ENCODE peak calls at places on chromosomes 13 and 19, in five cellular contexts. Z, I, U, D and R are unnamed samples.

GRCh38 chr19:41882568-41883462 is at the start of gene ARHGEF1:
- DNase-seq in D (no peak), U (peak), Z (peak), I (peak), R (no peak)

GRCh38 chr19:34808566-34808965 is 35.6 kb upstream of the ZNF599 start:
- DNase-seq in D (peak), I (no peak), U (no peak), Z (no peak), R (no peak)

GRCh38 chr13:85590231-85590931 is 208.8 kb downstream of the SLITRK6 start:
- DNase-seq in U (no peak), D (no peak), I (no peak), Z (no peak), R (no peak)

GRCh38 chr19:52667972-52668371 is 29.8 kb upstream of the ZNF83 start:
- DNase-seq in D (no peak), I (no peak), Z (no peak), U (no peak), R (no peak)

GRCh38 chr19:17703823-17704463 is 15.3 kb upstream of the MAP1S start:
- DNase-seq in I (peak), Z (no peak), D (peak), U (peak), R (no peak)

GRCh38 chr19:10219678-10220077 is 11.5 kb downstream of the S1PR2 start:
- DNase-seq in Z (no peak), D (peak), U (no peak), I (peak), R (peak)

GRCh38 chr13:89982406-89983085 is 1364.9 kb upstream of the MIR17HG start:
- DNase-seq in Z (no peak), I (no peak), D (no peak), U (no peak), R (no peak)

GRCh38 chr13:113835461-113836274 is 28.2 kb downstream of the GAS6 start:
- DNase-seq in U (peak), I (no peak), D (peak), Z (no peak), R (no peak)

GRCh38 chr19:50387176-50387867 is 3.2 kb downstream of the POLD1 start:
- DNase-seq in D (peak), Z (no peak), I (no peak), U (no peak), R (no peak)

GRCh38 chr19:48196321-48196761 is 25.9 kb downstream of the ZSWIM9 start:
- DNase-seq in Z (no peak), D (no peak), I (no peak), U (peak), R (no peak)

GRCh38 chr13:42271337-42272114 is 426 bp upstream of the AKAP11 start:
- DNase-seq in Z (peak), I (peak), U (peak), D (peak), R (peak)

GRCh38 chr13:59823495-59823894 is 340.2 kb downstream of the DIAPH3 start:
- DNase-seq in U (no peak), I (no peak), D (peak), Z (no peak), R (no peak)

GRCh38 chr13:72638059-72638815 is 89.2 kb downstream of the MZT1 start:
- DNase-seq in D (no peak), I (no peak), U (no peak), Z (no peak), R (no peak)

GRCh38 chr19:9060559-9061340 is 26.1 kb upstream of the OR1M1 start:
- DNase-seq in U (no peak), I (no peak), Z (no peak), D (no peak), R (no peak)

GRCh38 chr13:90867336-90867683 is 480.2 kb upstream of the MIR17HG start:
- DNase-seq in D (peak), I (peak), U (peak), Z (peak), R (peak)

GRCh38 chr13:65292488-65292901 is 1937.6 kb downstream of the PCDH9 start:
- DNase-seq in I (no peak), U (peak), Z (no peak), D (peak), R (no peak)

GRCh38 chr19:1019980-1020867 is 699 bp downstream of the TMEM259 start:
- DNase-seq in Z (no peak), U (no peak), I (peak), D (no peak), R (no peak)

GRCh38 chr13:79387853-79388252 is 18.2 kb downstream of the RBM26 start:
- DNase-seq in U (no peak), I (no peak), Z (no peak), D (no peak), R (no peak)

GRCh38 chr13:76398426-76398825 is 487.8 kb downstream of the KCTD12 start:
- DNase-seq in U (no peak), I (no peak), D (peak), Z (no peak), R (no peak)

GRCh38 chr13:51771418-51772104 is 32.4 kb downstream of the DHRS12 start:
- DNase-seq in Z (no peak), U (no peak), D (no peak), I (no peak), R (no peak)

GRCh38 chr19:58338825-58339558 is 12.2 kb downstream of the ZSCAN22 start:
- DNase-seq in Z (no peak), I (no peak), D (peak), U (no peak), R (no peak)

GRCh38 chr19:29639086-29639485 is 26.2 kb upstream of the PLEKHF1 start:
- DNase-seq in U (no peak), I (no peak), D (no peak), Z (no peak), R (no peak)

GRCh38 chr13:96946709-96947311 is 47.5 kb downstream of the OXGR1 start:
- DNase-seq in U (no peak), D (no peak), I (no peak), Z (no peak), R (no peak)

GRCh38 chr13:96952592-96952991 is 41.7 kb downstream of the OXGR1 start:
- DNase-seq in Z (no peak), I (no peak), U (no peak), D (no peak), R (no peak)

GRCh38 chr13:96948127-96948526 is 46.1 kb downstream of the OXGR1 start:
- DNase-seq in Z (no peak), D (no peak), I (no peak), U (no peak), R (no peak)

GRCh38 chr13:96947343-96947910 is 46.8 kb downstream of the OXGR1 start:
- DNase-seq in D (no peak), I (no peak), Z (no peak), U (no peak), R (no peak)
- TF ChIP-seq RFX5 in D (no peak), I (no peak), Z (no peak), U (no peak), R (no peak)

DNA sequence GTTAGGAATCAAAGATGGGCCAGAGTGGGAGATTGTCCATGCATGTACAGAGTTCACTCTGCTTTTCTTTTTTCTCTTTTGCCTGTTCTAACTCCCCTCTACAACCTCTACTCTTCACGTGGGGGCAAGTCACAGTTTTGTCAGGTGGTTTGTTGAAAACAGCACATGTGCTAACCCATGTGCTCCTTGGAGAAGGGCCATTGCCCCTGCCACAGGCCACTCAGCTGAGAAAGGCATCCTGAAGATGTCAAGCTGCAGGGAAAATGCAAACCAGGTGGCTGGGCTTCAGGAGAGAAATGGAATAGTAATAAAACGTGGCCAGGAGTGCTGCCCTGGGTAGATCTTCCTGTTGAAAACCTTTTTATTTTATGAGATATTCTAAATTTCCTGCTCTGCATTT is 35.3 kb upstream of the SLC10A2 start:
- DNase-seq in Z (no peak), I (no peak), D (no peak), U (peak), R (no peak)
- TF ChIP-seq RFX5 in Z (no peak), I (no peak), D (no peak), U (no peak), R (no peak)

GRCh38 chr13:45238945-45239795 is 38.3 kb upstream of the KCTD4 start:
- DNase-seq in D (peak), I (no peak), Z (no peak), U (no peak), R (no peak)

GRCh38 chr13:45243072-45243471 is 42.2 kb upstream of the KCTD4 start:
- DNase-seq in D (no peak), U (no peak), Z (no peak), I (no peak), R (no peak)

GRCh38 chr13:45242524-45242923 is 41.7 kb upstream of the KCTD4 start:
- DNase-seq in D (no peak), U (no peak), I (no peak), Z (no peak), R (no peak)

DNA sequence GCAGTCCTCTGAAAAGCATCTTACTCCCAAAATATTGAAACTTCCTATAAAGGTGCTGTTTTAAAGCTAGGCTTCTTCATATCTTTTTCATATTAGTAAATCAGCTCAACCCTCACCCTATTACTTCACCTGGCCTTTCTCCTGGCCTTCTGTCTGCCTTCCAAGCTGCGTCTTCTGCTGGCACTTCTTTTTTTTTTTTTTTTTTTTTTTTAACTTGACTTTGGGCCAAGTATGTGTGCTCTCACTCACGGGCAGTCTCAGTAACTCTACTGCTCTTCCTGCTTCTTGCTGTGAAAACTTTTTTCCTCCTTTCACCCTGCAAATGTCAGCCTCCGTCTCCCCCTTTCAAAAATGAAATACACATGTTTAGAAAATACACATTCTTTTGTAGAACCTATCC is 41.2 kb upstream of the KCTD4 start:
- DNase-seq in U (peak), D (peak), I (no peak), Z (no peak), R (no peak)
- TF ChIP-seq RFX5 in U (no peak), D (no peak), I (no peak), Z (no peak), R (no peak)

DNA sequence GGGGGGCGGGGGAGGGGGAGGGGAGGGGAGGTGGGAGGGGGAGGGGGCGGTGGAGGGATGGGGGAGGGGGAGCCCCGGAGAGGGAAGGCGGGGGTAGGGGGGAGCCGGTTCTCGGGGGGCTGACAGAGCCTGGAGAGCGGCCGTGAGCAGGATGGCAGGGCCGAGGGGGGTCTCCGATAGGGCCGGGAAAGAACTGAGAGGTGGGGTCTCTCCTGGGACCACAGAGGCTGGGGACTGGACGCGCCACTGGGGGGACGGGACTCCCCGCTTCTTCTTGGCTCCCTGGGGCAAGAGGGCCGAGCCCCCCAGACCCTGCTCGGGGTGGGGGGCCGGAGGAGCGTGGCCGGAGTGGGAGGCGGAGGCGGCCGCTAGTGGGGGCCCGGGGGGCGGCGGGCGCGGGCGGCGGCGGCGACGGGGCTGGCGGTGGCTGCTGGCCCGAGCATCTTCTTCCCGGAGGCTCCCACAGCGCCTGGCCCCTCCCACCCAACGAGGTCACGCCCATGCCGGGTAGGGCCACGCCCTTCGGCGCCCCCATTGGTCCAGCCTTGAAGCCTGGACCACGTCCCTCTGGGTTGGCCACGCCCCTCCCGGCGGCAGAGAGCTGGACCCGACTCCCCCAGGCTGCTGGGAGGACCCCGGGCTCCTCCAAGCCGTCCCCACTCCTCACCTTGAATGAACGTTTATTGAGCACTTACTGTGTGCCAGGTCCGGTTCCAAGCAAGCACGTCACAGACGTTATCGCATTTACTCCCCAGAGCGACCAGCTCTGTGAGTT is at the start of gene NOVA2:
- DNase-seq in Z (peak), U (peak), D (peak), I (peak), R (peak)
- TF ChIP-seq RFX5 in Z (no peak), U (peak), D (no peak), I (no peak), R (no peak)

GRCh38 chr13:50318887-50319286 is 303.6 kb downstream of the KCNRG start:
- DNase-seq in Z (no peak), U (no peak), I (no peak), D (no peak), R (no peak)

GRCh38 chr13:50320297-50320862 is 305.1 kb downstream of the KCNRG start:
- DNase-seq in D (peak), U (no peak), I (no peak), Z (no peak), R (no peak)

GRCh38 chr13:50323440-50324070 is 308.3 kb downstream of the KCNRG start:
- DNase-seq in Z (no peak), D (peak), U (no peak), I (no peak), R (no peak)

GRCh38 chr13:50319603-50320296 is 304.5 kb downstream of the KCNRG start:
- DNase-seq in I (peak), U (no peak), D (peak), Z (no peak), R (no peak)

DNA sequence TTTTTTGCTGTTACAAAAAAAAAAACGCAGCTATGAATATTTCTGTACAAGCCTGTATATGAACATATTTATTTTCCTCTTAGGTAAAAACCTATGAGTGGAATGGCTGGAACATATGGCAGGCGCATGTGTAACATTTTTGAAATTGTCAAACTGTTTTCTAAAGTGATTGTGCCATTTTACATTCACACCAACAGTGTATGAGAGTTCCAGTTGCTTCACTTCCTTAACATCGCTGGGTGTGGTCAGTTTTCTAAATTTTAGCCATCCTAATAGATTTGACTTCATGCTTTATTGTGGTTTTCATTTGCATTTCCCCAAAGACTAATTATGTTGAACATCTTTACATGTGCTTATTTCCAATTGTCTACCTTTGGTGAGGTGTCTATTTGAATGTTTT is 306.8 kb downstream of the KCNRG start:
- DNase-seq in Z (no peak), U (no peak), I (no peak), D (no peak), R (no peak)
- TF ChIP-seq RFX5 in Z (no peak), U (no peak), I (no peak), D (no peak), R (no peak)

DNA sequence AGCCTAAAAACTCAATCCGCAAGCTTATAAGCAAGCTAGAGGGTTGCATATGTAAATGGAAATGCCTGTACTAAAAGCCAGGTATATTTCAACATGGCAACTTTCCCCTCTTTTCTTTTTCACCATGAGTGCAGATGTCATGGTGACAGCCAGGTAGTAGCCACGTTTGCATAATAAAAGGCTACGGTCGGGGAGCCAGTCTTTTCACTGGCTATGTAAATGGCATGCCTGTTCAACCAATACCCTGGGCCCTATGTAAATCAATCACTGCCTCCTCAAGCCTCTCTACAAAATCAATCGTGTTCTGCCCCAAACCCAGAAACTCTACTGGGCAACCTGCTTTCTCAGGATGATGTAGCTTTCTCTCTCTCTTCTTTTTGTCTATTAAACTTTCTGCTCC is 87.4 kb downstream of the ZNF100 start:
- DNase-seq in D (no peak), I (no peak), Z (no peak), U (no peak), R (no peak)
- TF ChIP-seq RFX5 in D (no peak), I (no peak), Z (no peak), U (no peak), R (no peak)

GRCh38 chr13:26029581-26030136 is 22.2 kb downstream of the SHISA2 start:
- DNase-seq in D (no peak), I (no peak), U (no peak), Z (no peak), R (no peak)

GRCh38 chr13:26038931-26039475 is 12.8 kb downstream of the SHISA2 start:
- DNase-seq in D (no peak), I (no peak), U (no peak), Z (no peak), R (no peak)

GRCh38 chr13:26036383-26036782 is 15.4 kb downstream of the SHISA2 start:
- DNase-seq in U (no peak), I (no peak), D (no peak), Z (no peak), R (no peak)

GRCh38 chr13:26037302-26037701 is 14.5 kb downstream of the SHISA2 start:
- DNase-seq in U (no peak), D (no peak), Z (no peak), I (peak), R (no peak)

GRCh38 chr13:26034018-26034417 is 17.8 kb downstream of the SHISA2 start:
- DNase-seq in I (no peak), D (no peak), Z (no peak), U (no peak), R (no peak)
- TF ChIP-seq RFX5 in I (no peak), D (no peak), Z (no peak), U (no peak), R (no peak)

GRCh38 chr19:31641591-31641990 is 292.4 kb upstream of the TSHZ3 start:
- DNase-seq in I (no peak), Z (no peak), D (no peak), U (no peak), R (no peak)
- TF ChIP-seq RFX5 in I (no peak), Z (no peak), D (no peak), U (no peak), R (no peak)

GRCh38 chr13:47837906-47838305 is 163.2 kb downstream of the SUCLA2 start:
- DNase-seq in I (no peak), D (no peak), U (no peak), Z (no peak), R (no peak)
- TF ChIP-seq RFX5 in I (no peak), D (no peak), U (no peak), Z (no peak), R (no peak)

DNA sequence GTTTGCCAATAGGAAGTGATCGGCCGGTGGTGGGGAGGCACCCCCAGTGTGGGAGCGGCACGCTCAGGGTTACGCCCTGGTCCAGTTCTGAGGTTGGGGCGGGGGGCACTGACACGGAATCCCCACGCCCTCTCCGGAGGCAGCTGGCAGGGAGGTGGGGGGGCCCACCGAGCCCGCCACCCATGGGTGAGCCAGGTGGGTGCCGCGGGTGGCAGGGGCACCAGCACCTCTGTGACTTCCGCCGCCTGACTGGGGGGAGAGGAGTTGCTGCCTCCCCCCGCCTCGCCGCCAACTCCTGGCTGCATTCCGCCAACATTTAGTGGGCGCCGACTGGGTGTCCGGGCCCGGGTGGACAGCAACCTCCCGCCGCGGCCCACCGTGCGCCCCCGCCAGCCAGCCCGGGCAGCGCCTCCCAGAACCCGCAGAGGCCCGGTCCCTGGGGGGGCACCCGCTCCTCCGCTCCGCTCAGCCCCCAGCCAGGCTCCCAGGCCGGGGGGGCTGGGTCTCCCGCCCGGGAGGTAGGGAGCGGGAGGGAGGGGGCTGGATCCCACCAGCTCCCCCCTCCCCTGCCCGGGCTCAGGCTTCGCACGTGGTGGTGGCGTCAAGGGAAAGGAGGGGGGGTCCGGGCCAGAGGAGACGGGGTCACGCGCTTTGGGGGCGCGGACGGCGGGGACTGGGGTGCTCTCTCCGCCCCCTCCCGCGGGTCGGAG is 2.0 kb downstream of the ZBTB7A start:
- DNase-seq in U (peak), Z (no peak), I (peak), D (no peak), R (no peak)
- TF ChIP-seq RFX5 in U (no peak), Z (no peak), I (no peak), D (no peak), R (no peak)